ENCODE peak calls at places on chromosomes 5 and 9, in eight cellular contexts. One of them, this sample, is unnamed.

GRCh38 chr5:98934581-98934980 is 5.8 kb upstream of the CHD1 start:
- DNase-seq in psoas muscle: no peak
- DNase-seq in mucosa of gallbladder: no peak
- DNase-seq in SW480: no peak
- DNase-seq in NB4: no peak
- DNase-seq in fibroblast of lung: no peak
- DNase-seq in activated T-helper 1 cell treated with Interleukin-2 at 50 U/mL for 16 hours: no peak
- DNase-seq in heart left ventricle: no peak
- DNase-seq in this sample: no peak

GRCh38 chr9:97567894-97568202 is 65.3 kb downstream of the TSTD2 start:
- DNase-seq in psoas muscle: peak
- DNase-seq in mucosa of gallbladder: no peak
- DNase-seq in SW480: no peak
- DNase-seq in NB4: no peak
- DNase-seq in fibroblast of lung: no peak
- DNase-seq in activated T-helper 1 cell treated with Interleukin-2 at 50 U/mL for 16 hours: no peak
- DNase-seq in heart left ventricle: no peak
- DNase-seq in this sample: no peak

GRCh38 chr9:93589688-93590087 is 13.3 kb downstream of the PHF2 start:
- DNase-seq in psoas muscle: peak
- DNase-seq in mucosa of gallbladder: no peak
- DNase-seq in SW480: peak
- DNase-seq in NB4: no peak
- DNase-seq in fibroblast of lung: peak
- DNase-seq in activated T-helper 1 cell treated with Interleukin-2 at 50 U/mL for 16 hours: no peak
- DNase-seq in heart left ventricle: no peak
- DNase-seq in this sample: peak

GRCh38 chr5:8520922-8521321 is 652.0 kb downstream of the MTRR start:
- DNase-seq in psoas muscle: no peak
- DNase-seq in mucosa of gallbladder: no peak
- DNase-seq in SW480: no peak
- DNase-seq in NB4: no peak
- DNase-seq in fibroblast of lung: no peak
- DNase-seq in activated T-helper 1 cell treated with Interleukin-2 at 50 U/mL for 16 hours: no peak
- DNase-seq in heart left ventricle: no peak
- DNase-seq in this sample: no peak

GRCh38 chr5:50667079-50667652 is 729 bp downstream of the PARP8 start:
- DNase-seq in psoas muscle: peak
- DNase-seq in mucosa of gallbladder: peak
- DNase-seq in SW480: peak
- DNase-seq in NB4: peak
- DNase-seq in fibroblast of lung: peak
- DNase-seq in activated T-helper 1 cell treated with Interleukin-2 at 50 U/mL for 16 hours: peak
- DNase-seq in heart left ventricle: peak
- DNase-seq in this sample: peak

GRCh38 chr9:129394011-129394919 is 216.2 kb upstream of the IER5L start:
- DNase-seq in psoas muscle: peak
- DNase-seq in mucosa of gallbladder: no peak
- DNase-seq in SW480: no peak
- DNase-seq in NB4: no peak
- DNase-seq in fibroblast of lung: no peak
- DNase-seq in activated T-helper 1 cell treated with Interleukin-2 at 50 U/mL for 16 hours: no peak
- DNase-seq in heart left ventricle: no peak
- DNase-seq in this sample: no peak

GRCh38 chr5:151483647-151484046 is 36.2 kb downstream of the SLC36A1 start:
- DNase-seq in psoas muscle: no peak
- DNase-seq in mucosa of gallbladder: no peak
- DNase-seq in SW480: no peak
- DNase-seq in NB4: peak
- DNase-seq in fibroblast of lung: no peak
- DNase-seq in activated T-helper 1 cell treated with Interleukin-2 at 50 U/mL for 16 hours: no peak
- DNase-seq in heart left ventricle: no peak
- DNase-seq in this sample: no peak

GRCh38 chr5:145834917-145835838 is at the start of gene PRELID2:
- DNase-seq in psoas muscle: peak
- DNase-seq in mucosa of gallbladder: peak
- DNase-seq in SW480: peak
- DNase-seq in NB4: peak
- DNase-seq in fibroblast of lung: peak
- DNase-seq in activated T-helper 1 cell treated with Interleukin-2 at 50 U/mL for 16 hours: peak
- DNase-seq in heart left ventricle: peak
- DNase-seq in this sample: peak

GRCh38 chr9:106075991-106076390 is 381.6 kb downstream of the TMEM38B start:
- DNase-seq in psoas muscle: no peak
- DNase-seq in mucosa of gallbladder: no peak
- DNase-seq in SW480: peak
- DNase-seq in NB4: no peak
- DNase-seq in fibroblast of lung: peak
- DNase-seq in activated T-helper 1 cell treated with Interleukin-2 at 50 U/mL for 16 hours: no peak
- DNase-seq in heart left ventricle: no peak
- DNase-seq in this sample: no peak

GRCh38 chr9:34987160-34988040 is 2.1 kb upstream of the DNAJB5 start:
- DNase-seq in psoas muscle: no peak
- DNase-seq in mucosa of gallbladder: no peak
- DNase-seq in SW480: no peak
- DNase-seq in NB4: no peak
- DNase-seq in fibroblast of lung: no peak
- DNase-seq in activated T-helper 1 cell treated with Interleukin-2 at 50 U/mL for 16 hours: no peak
- DNase-seq in heart left ventricle: no peak
- DNase-seq in this sample: no peak

GRCh38 chr5:42787073-42787472 is 24.6 kb downstream of the SELENOP start:
- DNase-seq in psoas muscle: no peak
- DNase-seq in mucosa of gallbladder: no peak
- DNase-seq in SW480: no peak
- DNase-seq in NB4: no peak
- DNase-seq in fibroblast of lung: no peak
- DNase-seq in activated T-helper 1 cell treated with Interleukin-2 at 50 U/mL for 16 hours: no peak
- DNase-seq in heart left ventricle: no peak
- DNase-seq in this sample: no peak

GRCh38 chr5:169350759-169351240 is 49.9 kb upstream of the SLIT3 start:
- DNase-seq in psoas muscle: no peak
- DNase-seq in mucosa of gallbladder: peak
- DNase-seq in SW480: peak
- DNase-seq in NB4: peak
- DNase-seq in fibroblast of lung: peak
- DNase-seq in activated T-helper 1 cell treated with Interleukin-2 at 50 U/mL for 16 hours: no peak
- DNase-seq in heart left ventricle: peak
- DNase-seq in this sample: no peak

GRCh38 chr5:181181650-181182565 is 23.1 kb downstream of the TRIM7 start:
- DNase-seq in psoas muscle: peak
- DNase-seq in mucosa of gallbladder: peak
- DNase-seq in SW480: peak
- DNase-seq in NB4: peak
- DNase-seq in fibroblast of lung: peak
- DNase-seq in activated T-helper 1 cell treated with Interleukin-2 at 50 U/mL for 16 hours: peak
- DNase-seq in heart left ventricle: peak
- DNase-seq in this sample: no peak

GRCh38 chr5:97854871-97855762 is 672.1 kb upstream of the RIOK2 start:
- DNase-seq in psoas muscle: no peak
- DNase-seq in mucosa of gallbladder: no peak
- DNase-seq in SW480: no peak
- DNase-seq in NB4: no peak
- DNase-seq in fibroblast of lung: peak
- DNase-seq in activated T-helper 1 cell treated with Interleukin-2 at 50 U/mL for 16 hours: no peak
- DNase-seq in heart left ventricle: peak
- DNase-seq in this sample: no peak